ENCODE peak calls at places on chromosomes 16 and 17, in six cellular contexts. One of them, this sample, is unnamed.

GRCh38 chr17:75051941-75052340 is 4.9 kb downstream of the KCTD2 start:
- DNase-seq in activated CD8-positive, alpha-beta memory T cell treated with anti-CD3 and anti-CD28 coated beads, Interleukin-2, amount 50 U/mL, for 48 hours: no peak
- DNase-seq in GM10248: no peak
- DNase-seq in NCI-H1105: no peak
- DNase-seq in T-helper 2 cell: no peak
- DNase-seq in WTC11: no peak
- DNase-seq in this sample: no peak

GRCh38 chr17:51486885-51487520 is 226.7 kb downstream of the UTP18 start:
- DNase-seq in NCI-H1105: no peak
- DNase-seq in WTC11: no peak
- DNase-seq in T-helper 2 cell: no peak
- DNase-seq in GM10248: no peak
- DNase-seq in activated CD8-positive, alpha-beta memory T cell treated with anti-CD3 and anti-CD28 coated beads, Interleukin-2, amount 50 U/mL, for 48 hours: no peak
- DNase-seq in this sample: no peak

GRCh38 chr17:50908860-50909764 is 43.0 kb upstream of the TOB1 start:
- DNase-seq in GM10248: no peak
- DNase-seq in WTC11: peak; percentile 57
- DNase-seq in activated CD8-positive, alpha-beta memory T cell treated with anti-CD3 and anti-CD28 coated beads, Interleukin-2, amount 50 U/mL, for 48 hours: no peak
- DNase-seq in T-helper 2 cell: peak; percentile 65
- DNase-seq in NCI-H1105: no peak
- DNase-seq in this sample: no peak

GRCh38 chr16:24010440-24011089 is 174.8 kb downstream of the PRKCB start:
- DNase-seq in T-helper 2 cell: peak; percentile 77
- DNase-seq in NCI-H1105: peak; percentile 61
- DNase-seq in activated CD8-positive, alpha-beta memory T cell treated with anti-CD3 and anti-CD28 coated beads, Interleukin-2, amount 50 U/mL, for 48 hours: peak; percentile 89
- DNase-seq in GM10248: peak; percentile 66
- DNase-seq in WTC11: peak; percentile 81
- DNase-seq in this sample: peak; percentile 83

GRCh38 chr16:16960785-16961184 is 510.0 kb downstream of the XYLT1 start:
- DNase-seq in WTC11: peak; percentile 32
- DNase-seq in GM10248: no peak
- DNase-seq in T-helper 2 cell: no peak
- DNase-seq in activated CD8-positive, alpha-beta memory T cell treated with anti-CD3 and anti-CD28 coated beads, Interleukin-2, amount 50 U/mL, for 48 hours: no peak
- DNase-seq in NCI-H1105: no peak
- DNase-seq in this sample: no peak

GRCh38 chr17:80716986-80717385 is 172.3 kb downstream of the RPTOR start:
- DNase-seq in GM10248: no peak
- DNase-seq in NCI-H1105: no peak
- DNase-seq in T-helper 2 cell: no peak
- DNase-seq in WTC11: no peak
- DNase-seq in activated CD8-positive, alpha-beta memory T cell treated with anti-CD3 and anti-CD28 coated beads, Interleukin-2, amount 50 U/mL, for 48 hours: no peak
- DNase-seq in this sample: no peak

GRCh38 chr17:61458491-61459433 is 6.5 kb downstream of the TBX4 start:
- DNase-seq in WTC11: no peak
- DNase-seq in T-helper 2 cell: no peak
- DNase-seq in GM10248: no peak
- DNase-seq in NCI-H1105: no peak
- DNase-seq in activated CD8-positive, alpha-beta memory T cell treated with anti-CD3 and anti-CD28 coated beads, Interleukin-2, amount 50 U/mL, for 48 hours: peak; percentile 37
- DNase-seq in this sample: peak; percentile 21

GRCh38 chr17:37702605-37703004 is 42.3 kb downstream of the HNF1B start:
- DNase-seq in GM10248: no peak
- DNase-seq in WTC11: no peak
- DNase-seq in activated CD8-positive, alpha-beta memory T cell treated with anti-CD3 and anti-CD28 coated beads, Interleukin-2, amount 50 U/mL, for 48 hours: no peak
- DNase-seq in NCI-H1105: no peak
- DNase-seq in T-helper 2 cell: no peak
- DNase-seq in this sample: no peak

GRCh38 chr16:78364501-78364900 is 265.0 kb downstream of the WWOX start:
- DNase-seq in GM10248: no peak
- DNase-seq in NCI-H1105: no peak
- DNase-seq in activated CD8-positive, alpha-beta memory T cell treated with anti-CD3 and anti-CD28 coated beads, Interleukin-2, amount 50 U/mL, for 48 hours: no peak
- DNase-seq in T-helper 2 cell: no peak
- DNase-seq in WTC11: no peak
- DNase-seq in this sample: no peak

GRCh38 chr16:67673712-67674580 is 7.3 kb downstream of the C16orf86 start:
- DNase-seq in T-helper 2 cell: no peak
- DNase-seq in GM10248: no peak
- DNase-seq in NCI-H1105: no peak
- DNase-seq in activated CD8-positive, alpha-beta memory T cell treated with anti-CD3 and anti-CD28 coated beads, Interleukin-2, amount 50 U/mL, for 48 hours: no peak
- DNase-seq in WTC11: no peak
- DNase-seq in this sample: no peak

GRCh38 chr16:31128711-31129567 is 6.6 kb downstream of the PRSS8 start:
- DNase-seq in GM10248: no peak
- DNase-seq in T-helper 2 cell: no peak
- DNase-seq in activated CD8-positive, alpha-beta memory T cell treated with anti-CD3 and anti-CD28 coated beads, Interleukin-2, amount 50 U/mL, for 48 hours: no peak
- DNase-seq in NCI-H1105: no peak
- DNase-seq in WTC11: no peak
- DNase-seq in this sample: no peak

GRCh38 chr17:73765824-73766563 is 121.7 kb upstream of the SDK2 start:
- DNase-seq in NCI-H1105: peak; percentile 41
- DNase-seq in WTC11: no peak
- DNase-seq in T-helper 2 cell: no peak
- DNase-seq in GM10248: no peak
- DNase-seq in activated CD8-positive, alpha-beta memory T cell treated with anti-CD3 and anti-CD28 coated beads, Interleukin-2, amount 50 U/mL, for 48 hours: no peak
- DNase-seq in this sample: no peak

GRCh38 chr16:75086281-75086680 is 30.3 kb downstream of the LDHD start:
- DNase-seq in WTC11: no peak
- DNase-seq in activated CD8-positive, alpha-beta memory T cell treated with anti-CD3 and anti-CD28 coated beads, Interleukin-2, amount 50 U/mL, for 48 hours: no peak
- DNase-seq in GM10248: no peak
- DNase-seq in NCI-H1105: no peak
- DNase-seq in T-helper 2 cell: no peak
- DNase-seq in this sample: no peak

GRCh38 chr17:43169561-43170139 is 1.4 kb upstream of the NBR1 start:
- DNase-seq in T-helper 2 cell: peak; percentile 44
- DNase-seq in GM10248: peak; percentile 22
- DNase-seq in WTC11: peak; percentile 36
- DNase-seq in activated CD8-positive, alpha-beta memory T cell treated with anti-CD3 and anti-CD28 coated beads, Interleukin-2, amount 50 U/mL, for 48 hours: peak; percentile 64
- DNase-seq in NCI-H1105: peak; percentile 15
- DNase-seq in this sample: peak; percentile 8

This sample was measured in ascending aorta.